ENCODE peak calls at places on chromosomes 6 and 20, in seven cellular contexts. One of them, this sample, is unnamed.
A peak's percentile ranks its signal among the peaks of the same experiment; 100 is the strongest.

GRCh38 chr20:54585222-54585621 is 109.8 kb downstream of the DOK5 start:
- DNase-seq in stimulated activated CD4-positive, alpha-beta T cell treated with anti-CD3 and anti-CD28 coated beads, Interleukin-1b, Interleukin-23, amount 100 ng/mL, for 1 hour: no peak
- DNase-seq in AG09309: no peak
- DNase-seq in GM04504: no peak
- DNase-seq in AG20443: no peak
- DNase-seq in GDM1: no peak
- DNase-seq in heart right ventricle: no peak
- DNase-seq in this sample: no peak

GRCh38 chr20:7585126-7585679 is 355.1 kb downstream of the HAO1 start:
- DNase-seq in stimulated activated CD4-positive, alpha-beta T cell treated with anti-CD3 and anti-CD28 coated beads, Interleukin-1b, Interleukin-23, amount 100 ng/mL, for 1 hour: no peak
- DNase-seq in AG09309: no peak
- DNase-seq in GM04504: no peak
- DNase-seq in AG20443: no peak
- DNase-seq in GDM1: no peak
- DNase-seq in heart right ventricle: no peak
- DNase-seq in this sample: no peak

GRCh38 chr6:30409184-30409583 is 64.2 kb downstream of the RPP21 start:
- DNase-seq in stimulated activated CD4-positive, alpha-beta T cell treated with anti-CD3 and anti-CD28 coated beads, Interleukin-1b, Interleukin-23, amount 100 ng/mL, for 1 hour: no peak
- DNase-seq in AG09309: no peak
- DNase-seq in GM04504: no peak
- DNase-seq in AG20443: no peak
- DNase-seq in GDM1: no peak
- DNase-seq in heart right ventricle: no peak
- DNase-seq in this sample: no peak

GRCh38 chr20:18041462-18041861 is 16.3 kb downstream of the OVOL2 start:
- DNase-seq in stimulated activated CD4-positive, alpha-beta T cell treated with anti-CD3 and anti-CD28 coated beads, Interleukin-1b, Interleukin-23, amount 100 ng/mL, for 1 hour: no peak
- DNase-seq in AG09309: no peak
- DNase-seq in GM04504: no peak
- DNase-seq in AG20443: no peak
- DNase-seq in GDM1: no peak
- DNase-seq in heart right ventricle: no peak
- DNase-seq in this sample: no peak

GRCh38 chr6:52509281-52510212 is 67.3 kb downstream of the TRAM2 start:
- DNase-seq in stimulated activated CD4-positive, alpha-beta T cell treated with anti-CD3 and anti-CD28 coated beads, Interleukin-1b, Interleukin-23, amount 100 ng/mL, for 1 hour: no peak
- DNase-seq in AG09309: no peak
- DNase-seq in GM04504: peak; percentile 59
- DNase-seq in AG20443: peak; percentile 49
- DNase-seq in GDM1: no peak
- DNase-seq in heart right ventricle: no peak
- DNase-seq in this sample: no peak

GRCh38 chr20:63167918-63168520 is 47.9 kb downstream of the YTHDF1 start:
- DNase-seq in stimulated activated CD4-positive, alpha-beta T cell treated with anti-CD3 and anti-CD28 coated beads, Interleukin-1b, Interleukin-23, amount 100 ng/mL, for 1 hour: no peak
- DNase-seq in AG09309: no peak
- DNase-seq in GM04504: no peak
- DNase-seq in AG20443: no peak
- DNase-seq in GDM1: no peak
- DNase-seq in heart right ventricle: peak; percentile 11
- DNase-seq in this sample: no peak

GRCh38 chr6:78867020-78867369 is 356 bp upstream of the IRAK1BP1 start:
- DNase-seq in stimulated activated CD4-positive, alpha-beta T cell treated with anti-CD3 and anti-CD28 coated beads, Interleukin-1b, Interleukin-23, amount 100 ng/mL, for 1 hour: no peak
- DNase-seq in AG09309: no peak
- DNase-seq in GM04504: no peak
- DNase-seq in AG20443: no peak
- DNase-seq in GDM1: no peak
- DNase-seq in heart right ventricle: no peak
- DNase-seq in this sample: no peak

GRCh38 chr6:30100585-30101422 is 12.1 kb downstream of the TRIM31 start:
- DNase-seq in stimulated activated CD4-positive, alpha-beta T cell treated with anti-CD3 and anti-CD28 coated beads, Interleukin-1b, Interleukin-23, amount 100 ng/mL, for 1 hour: no peak
- DNase-seq in AG09309: no peak
- DNase-seq in GM04504: no peak
- DNase-seq in AG20443: peak; percentile 29
- DNase-seq in GDM1: peak; percentile 27
- DNase-seq in heart right ventricle: peak; percentile 40
- DNase-seq in this sample: no peak

GRCh38 chr20:4601630-4602296 is 119.9 kb upstream of the PRND start:
- DNase-seq in stimulated activated CD4-positive, alpha-beta T cell treated with anti-CD3 and anti-CD28 coated beads, Interleukin-1b, Interleukin-23, amount 100 ng/mL, for 1 hour: no peak
- DNase-seq in AG09309: no peak
- DNase-seq in GM04504: no peak
- DNase-seq in AG20443: peak; percentile 28
- DNase-seq in GDM1: no peak
- DNase-seq in heart right ventricle: peak; percentile 76
- DNase-seq in this sample: no peak

GRCh38 chr20:37786043-37786442 is 92.2 kb downstream of the CTNNBL1 start:
- DNase-seq in stimulated activated CD4-positive, alpha-beta T cell treated with anti-CD3 and anti-CD28 coated beads, Interleukin-1b, Interleukin-23, amount 100 ng/mL, for 1 hour: no peak
- DNase-seq in AG09309: no peak
- DNase-seq in GM04504: no peak
- DNase-seq in AG20443: no peak
- DNase-seq in GDM1: no peak
- DNase-seq in heart right ventricle: no peak
- DNase-seq in this sample: no peak

GRCh38 chr6:33453361-33454008 is 891 bp upstream of the ZBTB9 start:
- DNase-seq in stimulated activated CD4-positive, alpha-beta T cell treated with anti-CD3 and anti-CD28 coated beads, Interleukin-1b, Interleukin-23, amount 100 ng/mL, for 1 hour: no peak
- DNase-seq in AG09309: no peak
- DNase-seq in GM04504: no peak
- DNase-seq in AG20443: no peak
- DNase-seq in GDM1: no peak
- DNase-seq in heart right ventricle: no peak
- DNase-seq in this sample: no peak

This sample was measured in AG04449.